ENCODE peak calls at places on chromosomes 13 and 19, in six cellular contexts. M is fibroblast of lung, E is neural progenitor cell, O is IMR-90, P is AG04450, V is progenitor cell of endocrine pancreas. Z is an unnamed sample.

GRCh38 chr13:23391752-23392151 is 41.8 kb downstream of the SACS start:
- DNase-seq in E (no peak), P (no peak), O (peak), V (no peak), M (peak), Z (no peak)

GRCh38 chr19:49217382-49217781 is 59.8 kb downstream of the TRPM4 start:
- DNase-seq in O (peak), P (no peak), M (no peak), E (no peak), V (no peak), Z (no peak)

GRCh38 chr19:13619203-13619632 is 112.9 kb upstream of the CACNA1A start:
- DNase-seq in M (peak), V (no peak), P (no peak), O (peak), E (no peak), Z (peak)

GRCh38 chr19:50244695-50245094 is 41.3 kb downstream of the MYH14 start:
- DNase-seq in E (no peak), O (no peak), M (no peak), V (no peak), P (no peak), Z (no peak)

GRCh38 chr13:114063545-114064515 is 68.6 kb downstream of the RASA3 start:
- DNase-seq in P (no peak), E (peak), O (peak), V (no peak), M (peak), Z (no peak)

GRCh38 chr13:114111577-114111976 is 20.8 kb downstream of the RASA3 start:
- DNase-seq in P (peak), O (peak), M (no peak), E (no peak), V (no peak), Z (no peak)

GRCh38 chr19:36331353-36332228 is 47.4 kb downstream of the ZFP14 start:
- DNase-seq in E (peak), V (peak), O (peak), M (peak), P (peak), Z (peak)

GRCh38 chr13:113526466-113527220 is 36.1 kb upstream of the DCUN1D2 start:
- DNase-seq in M (no peak), P (no peak), V (no peak), O (no peak), E (no peak), Z (no peak)

GRCh38 chr19:5326986-5327623 is 13.5 kb downstream of the PTPRS start:
- DNase-seq in P (no peak), M (no peak), V (no peak), E (no peak), O (no peak), Z (no peak)

GRCh38 chr13:50167224-50167947 is 152.1 kb downstream of the KCNRG start:
- DNase-seq in M (peak), E (no peak), V (no peak), O (no peak), P (no peak), Z (no peak)

GRCh38 chr19:31461814-31462539 is 112.7 kb upstream of the TSHZ3 start:
- DNase-seq in V (no peak), M (peak), P (no peak), O (no peak), E (no peak), Z (no peak)
- TF ChIP-seq CTCF in V (no peak), M (peak), P (peak), O (no peak), E (no peak), Z (no peak)

DNA sequence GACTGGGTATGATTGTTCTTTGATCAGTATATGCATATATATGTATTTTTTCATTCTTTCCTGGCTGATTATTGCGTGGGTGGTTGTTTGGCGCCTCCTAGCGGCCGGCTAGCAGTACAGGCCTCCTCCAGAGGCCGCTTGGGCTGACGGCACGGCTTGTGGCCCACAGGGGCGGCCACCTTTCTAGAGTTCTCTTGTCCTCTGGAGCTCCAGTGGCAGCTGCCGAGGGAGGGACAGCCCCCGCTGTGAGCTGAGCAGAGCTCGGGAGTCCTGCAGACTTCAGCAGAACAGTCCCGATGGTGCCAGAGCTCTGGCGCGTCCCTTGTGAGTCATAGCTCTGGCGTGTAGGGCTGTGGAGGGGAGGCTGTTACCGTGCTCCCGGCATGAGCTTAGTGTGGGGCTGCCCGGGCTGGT is 22.5 kb upstream of the ZNF429 start:
- DNase-seq in M (peak), P (no peak), O (no peak), V (no peak), E (peak), Z (no peak)
- TF ChIP-seq CTCF in M (peak), P (no peak), O (peak), V (peak), E (peak), Z (peak)

GRCh38 chr13:45928843-45929242 is 77.3 kb upstream of the SIAH3 start:
- DNase-seq in O (no peak), E (no peak), M (peak), V (no peak), P (no peak), Z (peak)

GRCh38 chr13:45921337-45921736 is 69.8 kb upstream of the SIAH3 start:
- DNase-seq in M (no peak), P (no peak), E (no peak), O (no peak), V (no peak), Z (no peak)

GRCh38 chr13:45928196-45928595 is 76.6 kb upstream of the SIAH3 start:
- DNase-seq in M (no peak), O (no peak), E (no peak), P (no peak), V (no peak), Z (peak)

GRCh38 chr13:45925151-45925550 is 73.6 kb upstream of the SIAH3 start:
- DNase-seq in V (no peak), O (no peak), M (no peak), E (no peak), P (no peak), Z (no peak)
- TF ChIP-seq CTCF in V (no peak), O (peak), M (no peak), E (no peak), P (no peak), Z (peak)

GRCh38 chr13:93079294-93079693 is 147.3 kb upstream of the GPC6 start:
- DNase-seq in O (peak), P (no peak), V (no peak), M (peak), E (no peak), Z (no peak)
- TF ChIP-seq CTCF in O (no peak), P (no peak), V (no peak), M (no peak), E (no peak), Z (no peak)